ENCODE peak calls at places on chromosome 22, in six cellular contexts. One of them, this sample, is unnamed.

GRCh38 chr22:50542416-50542927 is 3.2 kb upstream of the KLHDC7B start:
- DNase-seq in suprapubic skin: no peak
- DNase-seq in SK-N-SH: no peak
- DNase-seq in HCT116: no peak
- DNase-seq in stomach: no peak
- DNase-seq in prostate gland: no peak
- DNase-seq in this sample: peak; percentile 90

GRCh38 chr22:22893077-22893805 is 5.6 kb downstream of the IGLL5 start:
- DNase-seq in suprapubic skin: peak; percentile 76
- DNase-seq in SK-N-SH: no peak
- DNase-seq in HCT116: no peak
- DNase-seq in stomach: no peak
- DNase-seq in prostate gland: no peak
- DNase-seq in this sample: peak; percentile 71

GRCh38 chr22:36258750-36259619 is 6.1 kb downstream of the APOL1 start:
- DNase-seq in suprapubic skin: no peak
- DNase-seq in SK-N-SH: no peak
- DNase-seq in HCT116: no peak
- DNase-seq in stomach: no peak
- DNase-seq in prostate gland: no peak
- DNase-seq in this sample: no peak

GRCh38 chr22:37604875-37605274 is 3.8 kb upstream of the GGA1 start:
- DNase-seq in suprapubic skin: no peak
- DNase-seq in SK-N-SH: no peak
- DNase-seq in HCT116: no peak
- DNase-seq in stomach: no peak
- DNase-seq in prostate gland: no peak
- DNase-seq in this sample: peak; percentile 85

GRCh38 chr22:22908941-22909604 is 21.5 kb downstream of the IGLL5 start:
- DNase-seq in suprapubic skin: no peak
- DNase-seq in SK-N-SH: no peak
- DNase-seq in HCT116: no peak
- DNase-seq in stomach: no peak
- DNase-seq in prostate gland: no peak
- DNase-seq in this sample: peak; percentile 21

GRCh38 chr22:35380537-35381423 is at the start of gene HMOX1:
- DNase-seq in suprapubic skin: peak; percentile 97
- DNase-seq in SK-N-SH: peak; percentile 92
- DNase-seq in HCT116: peak; percentile 51
- DNase-seq in stomach: peak; percentile 91
- DNase-seq in prostate gland: peak; percentile 83
- DNase-seq in this sample: peak; percentile 97

GRCh38 chr22:20153945-20154344 is 3.1 kb upstream of the CCDC188 start:
- DNase-seq in suprapubic skin: no peak
- DNase-seq in SK-N-SH: no peak
- DNase-seq in HCT116: no peak
- DNase-seq in stomach: no peak
- DNase-seq in prostate gland: no peak
- DNase-seq in this sample: no peak

GRCh38 chr22:48885919-48886305 is 941.8 kb downstream of the BRD1 start:
- DNase-seq in suprapubic skin: peak; percentile 55
- DNase-seq in SK-N-SH: no peak
- DNase-seq in HCT116: no peak
- DNase-seq in stomach: no peak
- DNase-seq in prostate gland: no peak
- DNase-seq in this sample: peak; percentile 28

GRCh38 chr22:36325163-36326031 is 62.4 kb downstream of the MYH9 start:
- DNase-seq in suprapubic skin: no peak
- DNase-seq in SK-N-SH: no peak
- DNase-seq in HCT116: no peak
- DNase-seq in stomach: peak; percentile 79
- DNase-seq in prostate gland: peak; percentile 95
- DNase-seq in this sample: no peak

GRCh38 chr22:27616033-27616432 is 185.5 kb downstream of the MN1 start:
- DNase-seq in suprapubic skin: no peak
- DNase-seq in SK-N-SH: no peak
- DNase-seq in HCT116: no peak
- DNase-seq in stomach: no peak
- DNase-seq in prostate gland: no peak
- DNase-seq in this sample: no peak

GRCh38 chr22:19197997-19198865 is 19.7 kb upstream of the SLC25A1 start:
- DNase-seq in suprapubic skin: no peak
- DNase-seq in SK-N-SH: no peak
- DNase-seq in HCT116: no peak
- DNase-seq in stomach: no peak
- DNase-seq in prostate gland: no peak
- DNase-seq in this sample: no peak

GRCh38 chr22:50072714-50073538 is 12.3 kb downstream of the MLC1 start:
- DNase-seq in suprapubic skin: no peak
- DNase-seq in SK-N-SH: peak; percentile 36
- DNase-seq in HCT116: no peak
- DNase-seq in stomach: no peak
- DNase-seq in prostate gland: no peak
- DNase-seq in this sample: peak; percentile 45

GRCh38 chr22:35561796-35562526 is 21.3 kb downstream of the RASD2 start:
- DNase-seq in suprapubic skin: no peak
- DNase-seq in SK-N-SH: no peak
- DNase-seq in HCT116: peak; percentile 70
- DNase-seq in stomach: no peak
- DNase-seq in prostate gland: no peak
- DNase-seq in this sample: no peak

GRCh38 chr22:48171294-48171693 is 1408.8 kb downstream of the TBC1D22A start:
- DNase-seq in suprapubic skin: peak; percentile 38
- DNase-seq in SK-N-SH: no peak
- DNase-seq in HCT116: no peak
- DNase-seq in stomach: no peak
- DNase-seq in prostate gland: no peak
- DNase-seq in this sample: no peak

GRCh38 chr22:48749555-48750227 is 1078.0 kb downstream of the BRD1 start:
- DNase-seq in suprapubic skin: peak; percentile 60
- DNase-seq in SK-N-SH: no peak
- DNase-seq in HCT116: no peak
- DNase-seq in stomach: peak; percentile 24
- DNase-seq in prostate gland: no peak
- DNase-seq in this sample: no peak

GRCh38 chr22:20413217-20414058 is 19.5 kb downstream of the ZNF74 start:
- DNase-seq in suprapubic skin: no peak
- DNase-seq in SK-N-SH: no peak
- DNase-seq in HCT116: no peak
- DNase-seq in stomach: no peak
- DNase-seq in prostate gland: no peak
- DNase-seq in this sample: peak; percentile 23

GRCh38 chr22:38941488-38941987 is 15.9 kb upstream of the APOBEC3A start:
- DNase-seq in suprapubic skin: peak; percentile 55
- DNase-seq in SK-N-SH: no peak
- DNase-seq in HCT116: no peak
- DNase-seq in stomach: peak; percentile 25
- DNase-seq in prostate gland: no peak
- DNase-seq in this sample: no peak

GRCh38 chr22:21876486-21877176 is 9.2 kb upstream of the MAPK1 start:
- DNase-seq in suprapubic skin: no peak
- DNase-seq in SK-N-SH: peak; percentile 48
- DNase-seq in HCT116: no peak
- DNase-seq in stomach: no peak
- DNase-seq in prostate gland: no peak
- DNase-seq in this sample: no peak

GRCh38 chr22:42321908-42322561 is 51.6 kb upstream of the TCF20 start:
- DNase-seq in suprapubic skin: no peak
- DNase-seq in SK-N-SH: no peak
- DNase-seq in HCT116: no peak
- DNase-seq in stomach: no peak
- DNase-seq in prostate gland: no peak
- DNase-seq in this sample: no peak

GRCh38 chr22:48449466-48450187 is 1378.0 kb downstream of the BRD1 start:
- DNase-seq in suprapubic skin: no peak
- DNase-seq in SK-N-SH: no peak
- DNase-seq in HCT116: no peak
- DNase-seq in stomach: no peak
- DNase-seq in prostate gland: no peak
- DNase-seq in this sample: peak; percentile 51

GRCh38 chr22:37681556-37682049 is 4.5 kb upstream of the NOL12 start:
- DNase-seq in suprapubic skin: peak; percentile 89
- DNase-seq in SK-N-SH: peak; percentile 82
- DNase-seq in HCT116: peak; percentile 62
- DNase-seq in stomach: peak; percentile 83
- DNase-seq in prostate gland: peak; percentile 54
- DNase-seq in this sample: peak; percentile 87

GRCh38 chr22:48208894-48209293 is 1446.4 kb downstream of the TBC1D22A start:
- DNase-seq in suprapubic skin: no peak
- DNase-seq in SK-N-SH: no peak
- DNase-seq in HCT116: no peak
- DNase-seq in stomach: no peak
- DNase-seq in prostate gland: no peak
- DNase-seq in this sample: no peak

GRCh38 chr22:20741008-20741633 is 32.8 kb upstream of the SERPIND1 start:
- DNase-seq in suprapubic skin: no peak
- DNase-seq in SK-N-SH: peak; percentile 57
- DNase-seq in HCT116: no peak
- DNase-seq in stomach: no peak
- DNase-seq in prostate gland: no peak
- DNase-seq in this sample: no peak

GRCh38 chr22:38240734-38241252 is 32.0 kb downstream of the TMEM184B start:
- DNase-seq in suprapubic skin: no peak
- DNase-seq in SK-N-SH: no peak
- DNase-seq in HCT116: peak; percentile 69
- DNase-seq in stomach: peak; percentile 71
- DNase-seq in prostate gland: peak; percentile 36
- DNase-seq in this sample: no peak

GRCh38 chr22:24969588-24970301 is 17.2 kb downstream of the KIAA1671 start:
- DNase-seq in suprapubic skin: no peak
- DNase-seq in SK-N-SH: peak; percentile 85
- DNase-seq in HCT116: peak; percentile 56
- DNase-seq in stomach: no peak
- DNase-seq in prostate gland: peak; percentile 91
- DNase-seq in this sample: no peak
- TF ChIP-seq POLR2AphosphoS5 in suprapubic skin: no peak
- TF ChIP-seq POLR2AphosphoS5 in SK-N-SH: peak; percentile 86
- TF ChIP-seq POLR2AphosphoS5 in HCT116: peak; percentile 41
- TF ChIP-seq POLR2AphosphoS5 in stomach: no peak
- TF ChIP-seq POLR2AphosphoS5 in prostate gland: peak; percentile 92
- TF ChIP-seq POLR2AphosphoS5 in this sample: peak; percentile 39

GRCh38 chr22:39994566-39995345 is at the start of gene FAM83F:
- DNase-seq in suprapubic skin: no peak
- DNase-seq in SK-N-SH: no peak
- DNase-seq in HCT116: peak; percentile 24
- DNase-seq in stomach: peak; percentile 73
- DNase-seq in prostate gland: peak; percentile 68
- DNase-seq in this sample: peak; percentile 77
- H3K4me3 ChIP-seq in suprapubic skin: peak within 1 kb of the TSS; percentile 62
- H3K4me3 ChIP-seq in SK-N-SH: no peak within 1 kb of the TSS
- H3K4me3 ChIP-seq in HCT116: peak within 1 kb of the TSS; percentile 90
- H3K4me3 ChIP-seq in stomach: peak within 1 kb of the TSS; percentile 52
- H3K4me3 ChIP-seq in prostate gland: peak within 1 kb of the TSS; percentile 56
- H3K4me3 ChIP-seq in this sample: no peak within 1 kb of the TSS

GRCh38 chr22:24421428-24421931 is 5.9 kb upstream of the ADORA2A start:
- DNase-seq in suprapubic skin: no peak
- DNase-seq in SK-N-SH: peak; percentile 56
- DNase-seq in HCT116: peak; percentile 12
- DNase-seq in stomach: no peak
- DNase-seq in prostate gland: no peak
- DNase-seq in this sample: no peak
- TF ChIP-seq CTCF in suprapubic skin: no peak
- TF ChIP-seq CTCF in SK-N-SH: peak; percentile 41
- TF ChIP-seq CTCF in HCT116: peak; percentile 32
- TF ChIP-seq CTCF in stomach: no peak
- TF ChIP-seq CTCF in prostate gland: no peak
- TF ChIP-seq CTCF in this sample: peak; percentile 47

GRCh38 chr22:33811208-33811607 is 109.1 kb downstream of the LARGE1 start:
- DNase-seq in suprapubic skin: no peak
- DNase-seq in SK-N-SH: no peak
- DNase-seq in HCT116: no peak
- DNase-seq in stomach: no peak
- DNase-seq in prostate gland: no peak
- DNase-seq in this sample: no peak

GRCh38 chr22:33806191-33806590 is 114.1 kb downstream of the LARGE1 start:
- DNase-seq in suprapubic skin: no peak
- DNase-seq in SK-N-SH: no peak
- DNase-seq in HCT116: no peak
- DNase-seq in stomach: no peak
- DNase-seq in prostate gland: no peak
- DNase-seq in this sample: no peak

GRCh38 chr22:33807465-33807864 is 112.8 kb downstream of the LARGE1 start:
- DNase-seq in suprapubic skin: no peak
- DNase-seq in SK-N-SH: no peak
- DNase-seq in HCT116: no peak
- DNase-seq in stomach: no peak
- DNase-seq in prostate gland: no peak
- DNase-seq in this sample: no peak

GRCh38 chr22:33812578-33812977 is 107.7 kb downstream of the LARGE1 start:
- DNase-seq in suprapubic skin: no peak
- DNase-seq in SK-N-SH: no peak
- DNase-seq in HCT116: no peak
- DNase-seq in stomach: no peak
- DNase-seq in prostate gland: peak; percentile 41
- DNase-seq in this sample: no peak

GRCh38 chr22:33811686-33812085 is 108.6 kb downstream of the LARGE1 start:
- DNase-seq in suprapubic skin: peak; percentile 84
- DNase-seq in SK-N-SH: no peak
- DNase-seq in HCT116: no peak
- DNase-seq in stomach: no peak
- DNase-seq in prostate gland: no peak
- DNase-seq in this sample: no peak
- TF ChIP-seq POLR2AphosphoS5 in suprapubic skin: no peak
- TF ChIP-seq POLR2AphosphoS5 in SK-N-SH: no peak
- TF ChIP-seq POLR2AphosphoS5 in HCT116: no peak
- TF ChIP-seq POLR2AphosphoS5 in stomach: no peak
- TF ChIP-seq POLR2AphosphoS5 in prostate gland: no peak
- TF ChIP-seq POLR2AphosphoS5 in this sample: no peak

DNA sequence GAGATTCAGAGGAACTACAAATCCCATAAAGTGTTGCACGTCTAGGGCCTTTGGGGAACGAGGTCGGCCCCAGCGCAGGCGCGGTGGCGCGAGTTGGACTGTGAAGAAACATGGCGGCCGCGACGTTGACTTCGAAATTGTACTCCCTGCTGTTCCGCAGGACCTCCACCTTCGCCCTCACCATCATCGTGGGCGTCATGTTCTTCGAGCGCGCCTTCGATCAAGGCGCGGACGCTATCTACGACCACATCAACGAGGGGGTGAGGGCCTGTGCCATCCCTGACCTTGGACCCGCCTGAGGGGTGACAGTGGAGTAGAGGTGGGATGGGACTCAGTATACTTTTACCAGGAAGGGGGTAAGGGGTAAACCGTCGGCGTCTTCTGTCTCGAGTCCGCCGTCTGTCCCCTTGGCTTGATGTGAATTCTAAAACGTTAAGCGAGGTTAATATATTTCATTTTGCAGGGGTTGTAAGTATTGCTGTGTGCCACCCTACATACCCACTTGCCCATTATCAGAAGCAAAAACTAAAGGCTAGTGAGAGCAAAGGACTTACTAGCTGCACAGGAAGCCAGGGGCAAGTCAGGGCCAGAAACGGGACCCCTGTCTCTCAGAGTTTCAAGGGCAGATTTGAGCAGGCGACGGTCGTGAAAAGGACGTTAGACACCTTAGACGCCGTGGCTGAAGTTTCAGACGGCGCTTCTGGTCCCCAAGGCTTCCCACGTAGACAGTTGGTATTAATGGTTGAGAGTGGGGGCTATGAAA is at the start of gene UQCR10:
- DNase-seq in suprapubic skin: peak; percentile 97
- DNase-seq in SK-N-SH: peak; percentile 90
- DNase-seq in HCT116: peak; percentile 85
- DNase-seq in stomach: peak; percentile 95
- DNase-seq in prostate gland: peak; percentile 89
- DNase-seq in this sample: peak; percentile 97
- H3K4me3 ChIP-seq in suprapubic skin: peak within 1 kb of the TSS; percentile 80
- H3K4me3 ChIP-seq in SK-N-SH: peak within 1 kb of the TSS; percentile 89
- H3K4me3 ChIP-seq in HCT116: peak within 1 kb of the TSS; percentile 83
- H3K4me3 ChIP-seq in stomach: peak within 1 kb of the TSS; percentile 79
- H3K4me3 ChIP-seq in prostate gland: peak within 1 kb of the TSS; percentile 78
- H3K4me3 ChIP-seq in this sample: peak within 1 kb of the TSS; percentile 71